ENCODE peak calls at places on chromosomes 12 and 14, in ten cellular contexts. Z is Caco-2; V is right cardiac atrium; N is non-pigmented ciliary epithelial cell; E is A549; K is activated T-cell treated with anti-CD3 and anti-CD28 coated beads for 48 hours; Y is activated naive CD4-positive, alpha-beta T cell treated with Interleukin-2 at 50 U/mL for 16 hours; O is Ammon's horn; Q is glutamatergic neuron; F is NCI-H1105. J is an unnamed sample.

GRCh38 chr12:14167005-14167628 is 185.7 kb upstream of the GRIN2B start:
- DNase-seq in Z (peak; percentile 80), V (no peak), N (peak; percentile 18), E (peak; percentile 61), K (peak; percentile 8), Y (peak; percentile 30), O (peak; percentile 71), Q (peak; percentile 60), F (peak; percentile 41), J (peak; percentile 72)

GRCh38 chr14:59788176-59788575 is 82.4 kb downstream of the RTN1 start:
- DNase-seq in Z (no peak), V (no peak), N (no peak), E (no peak), K (no peak), Y (no peak), O (peak; percentile 19), Q (no peak), F (no peak), J (no peak)

GRCh38 chr12:4506430-4506829 is 32.3 kb upstream of the RAD51AP1 start:
- DNase-seq in Z (no peak), V (no peak), N (no peak), E (no peak), K (no peak), Y (no peak), O (no peak), Q (no peak), F (no peak), J (no peak)

GRCh38 chr12:85390281-85390680 is 110.3 kb downstream of the ALX1 start:
- DNase-seq in Z (no peak), V (no peak), N (no peak), E (no peak), K (no peak), Y (no peak), O (no peak), Q (no peak), F (no peak), J (no peak)

GRCh38 chr12:104669851-104670337 is 213.1 kb downstream of the CHST11 start:
- DNase-seq in Z (no peak), V (peak; percentile 43), N (no peak), E (no peak), K (no peak), Y (no peak), O (no peak), Q (no peak), F (no peak), J (no peak)

GRCh38 chr12:50924131-50924438 is 28.3 kb upstream of the HIGD1C start:
- DNase-seq in Z (no peak), V (no peak), N (no peak), E (no peak), K (no peak), Y (no peak), O (no peak), Q (no peak), F (no peak), J (no peak)

GRCh38 chr14:59777006-59777579 is 93.5 kb downstream of the RTN1 start:
- DNase-seq in Z (no peak), V (no peak), N (no peak), E (no peak), K (no peak), Y (no peak), O (no peak), Q (no peak), F (no peak), J (no peak)

GRCh38 chr14:63203618-63204406 is 431 bp upstream of the RHOJ start:
- DNase-seq in Z (peak; percentile 29), V (peak; percentile 88), N (peak; percentile 94), E (no peak), K (no peak), Y (no peak), O (peak; percentile 89), Q (peak; percentile 32), F (peak; percentile 10), J (no peak)

GRCh38 chr12:124496584-124496983 is 70.8 kb downstream of the NCOR2 start:
- DNase-seq in Z (peak; percentile 41), V (no peak), N (no peak), E (peak; percentile 74), K (peak; percentile 9), Y (peak; percentile 24), O (no peak), Q (no peak), F (no peak), J (no peak)

GRCh38 chr14:72472845-72473244 is 421.1 kb downstream of the DPF3 start:
- DNase-seq in Z (no peak), V (no peak), N (no peak), E (no peak), K (no peak), Y (no peak), O (no peak), Q (no peak), F (no peak), J (no peak)

GRCh38 chr12:51527872-51528271 is 63.2 kb upstream of the SCN8A start:
- DNase-seq in Z (no peak), V (no peak), N (no peak), E (no peak), K (no peak), Y (no peak), O (no peak), Q (no peak), F (no peak), J (no peak)

GRCh38 chr12:109147954-109148353 is 31.6 kb downstream of the ACACB start:
- DNase-seq in Z (no peak), V (peak; percentile 55), N (no peak), E (no peak), K (no peak), Y (no peak), O (peak; percentile 46), Q (no peak), F (no peak), J (no peak)

GRCh38 chr12:12559699-12560296 is 2.9 kb downstream of the DUSP16 start:
- DNase-seq in Z (no peak), V (no peak), N (no peak), E (no peak), K (no peak), Y (no peak), O (no peak), Q (no peak), F (no peak), J (no peak)

GRCh38 chr12:97923546-97923945 is 460.9 kb downstream of the RMST start:
- DNase-seq in Z (no peak), V (no peak), N (no peak), E (no peak), K (no peak), Y (no peak), O (no peak), Q (no peak), F (no peak), J (no peak)